ENCODE peak calls at places on chromosomes 6 and 20, in four cellular contexts. One of them, this sample, is unnamed.

GRCh38 chr6:69865126-69865525 is 1.2 kb upstream of the COL19A1 start:
- DNase-seq in psoas muscle: no peak
- DNase-seq in heart right ventricle: no peak
- DNase-seq in CD8-positive, alpha-beta memory T cell: no peak
- DNase-seq in this sample: no peak

GRCh38 chr6:34145161-34146020 is 496 bp downstream of the GRM4 start:
- DNase-seq in heart right ventricle: no peak
- DNase-seq in CD8-positive, alpha-beta memory T cell: peak; percentile 46
- DNase-seq in psoas muscle: peak; percentile 51
- DNase-seq in this sample: no peak

GRCh38 chr6:165001502-165002157 is 307.8 kb downstream of the C6orf118 start:
- DNase-seq in psoas muscle: no peak
- DNase-seq in CD8-positive, alpha-beta memory T cell: no peak
- DNase-seq in heart right ventricle: no peak
- DNase-seq in this sample: no peak

GRCh38 chr20:57802877-57803717 is 93.3 kb upstream of the PMEPA1 start:
- DNase-seq in CD8-positive, alpha-beta memory T cell: no peak
- DNase-seq in heart right ventricle: no peak
- DNase-seq in psoas muscle: no peak
- DNase-seq in this sample: no peak

GRCh38 chr6:56370127-56370540 is 122.8 kb upstream of the COL21A1 start:
- DNase-seq in psoas muscle: peak; percentile 63
- DNase-seq in CD8-positive, alpha-beta memory T cell: no peak
- DNase-seq in heart right ventricle: peak; percentile 72
- DNase-seq in this sample: peak; percentile 62

GRCh38 chr6:152160346-152160745 is 352.9 kb downstream of the ESR1 start:
- DNase-seq in psoas muscle: no peak
- DNase-seq in heart right ventricle: no peak
- DNase-seq in CD8-positive, alpha-beta memory T cell: no peak
- DNase-seq in this sample: no peak

GRCh38 chr20:19903168-19903676 is 113.9 kb upstream of the NAA20 start:
- DNase-seq in heart right ventricle: peak; percentile 47
- DNase-seq in psoas muscle: no peak
- DNase-seq in CD8-positive, alpha-beta memory T cell: no peak
- DNase-seq in this sample: peak; percentile 40

GRCh38 chr20:18284805-18285533 is 3.4 kb upstream of the ZNF133 start:
- DNase-seq in heart right ventricle: no peak
- DNase-seq in psoas muscle: no peak
- DNase-seq in CD8-positive, alpha-beta memory T cell: no peak
- DNase-seq in this sample: no peak

GRCh38 chr6:144220031-144220790 is 64.9 kb upstream of the UTRN start:
- DNase-seq in psoas muscle: no peak
- DNase-seq in CD8-positive, alpha-beta memory T cell: no peak
- DNase-seq in heart right ventricle: no peak
- DNase-seq in this sample: no peak

GRCh38 chr20:36726168-36726567 is 19.7 kb downstream of the NDRG3 start:
- DNase-seq in CD8-positive, alpha-beta memory T cell: no peak
- DNase-seq in psoas muscle: no peak
- DNase-seq in heart right ventricle: no peak
- DNase-seq in this sample: no peak

GRCh38 chr6:157034433-157035230 is 257.5 kb downstream of the ARID1B start:
- DNase-seq in CD8-positive, alpha-beta memory T cell: peak; percentile 40
- DNase-seq in heart right ventricle: no peak
- DNase-seq in psoas muscle: no peak
- DNase-seq in this sample: no peak

GRCh38 chr6:137094411-137095008 is 49.7 kb upstream of the IL20RA start:
- DNase-seq in psoas muscle: peak; percentile 70
- DNase-seq in CD8-positive, alpha-beta memory T cell: peak; percentile 39
- DNase-seq in heart right ventricle: peak; percentile 70
- DNase-seq in this sample: peak; percentile 76

GRCh38 chr6:68915591-68915990 is 280.5 kb downstream of the ADGRB3 start:
- DNase-seq in heart right ventricle: no peak
- DNase-seq in psoas muscle: no peak
- DNase-seq in CD8-positive, alpha-beta memory T cell: no peak
- DNase-seq in this sample: no peak

GRCh38 chr6:93266418-93266817 is 152.9 kb downstream of the EPHA7 start:
- DNase-seq in psoas muscle: no peak
- DNase-seq in heart right ventricle: no peak
- DNase-seq in CD8-positive, alpha-beta memory T cell: no peak
- DNase-seq in this sample: no peak

GRCh38 chr6:145705561-145705960 is 29.8 kb downstream of the EPM2A start:
- DNase-seq in psoas muscle: no peak
- DNase-seq in heart right ventricle: no peak
- DNase-seq in CD8-positive, alpha-beta memory T cell: no peak
- DNase-seq in this sample: no peak

GRCh38 chr6:143505111-143505510 is 6.4 kb downstream of the FUCA2 start:
- DNase-seq in CD8-positive, alpha-beta memory T cell: no peak
- DNase-seq in heart right ventricle: no peak
- DNase-seq in psoas muscle: no peak
- DNase-seq in this sample: no peak

GRCh38 chr6:150289454-150290071 is 79.2 kb upstream of the IYD start:
- DNase-seq in psoas muscle: no peak
- DNase-seq in heart right ventricle: no peak
- DNase-seq in CD8-positive, alpha-beta memory T cell: no peak
- DNase-seq in this sample: no peak

GRCh38 chr6:27865952-27866369 is 46.2 kb downstream of the OR2B2 start:
- DNase-seq in heart right ventricle: no peak
- DNase-seq in CD8-positive, alpha-beta memory T cell: no peak
- DNase-seq in psoas muscle: no peak
- DNase-seq in this sample: peak; percentile 22

GRCh38 chr6:111057074-111057752 is 30.1 kb upstream of the SLC16A10 start:
- DNase-seq in psoas muscle: no peak
- DNase-seq in CD8-positive, alpha-beta memory T cell: peak; percentile 50
- DNase-seq in heart right ventricle: peak; percentile 18
- DNase-seq in this sample: no peak

GRCh38 chr6:139981810-139982550 is 607.5 kb upstream of the CITED2 start:
- DNase-seq in psoas muscle: no peak
- DNase-seq in CD8-positive, alpha-beta memory T cell: no peak
- DNase-seq in heart right ventricle: peak; percentile 40
- DNase-seq in this sample: no peak

GRCh38 chr6:27178001-27178730 is 69.3 kb upstream of the PRSS16 start:
- DNase-seq in psoas muscle: no peak
- DNase-seq in CD8-positive, alpha-beta memory T cell: peak; percentile 74
- DNase-seq in heart right ventricle: peak; percentile 54
- DNase-seq in this sample: peak; percentile 69

GRCh38 chr6:91626935-91627334 is 1040.1 kb upstream of the MAP3K7 start:
- DNase-seq in heart right ventricle: no peak
- DNase-seq in CD8-positive, alpha-beta memory T cell: no peak
- DNase-seq in psoas muscle: no peak
- DNase-seq in this sample: no peak

GRCh38 chr6:26249959-26250805 is 114.8 kb upstream of the BTN3A2 start:
- DNase-seq in heart right ventricle: peak; percentile 29
- DNase-seq in CD8-positive, alpha-beta memory T cell: peak; percentile 79
- DNase-seq in psoas muscle: peak; percentile 57
- DNase-seq in this sample: peak; percentile 78

GRCh38 chr20:49765846-49766541 is 46.6 kb upstream of the SLC9A8 start:
- DNase-seq in heart right ventricle: no peak
- DNase-seq in CD8-positive, alpha-beta memory T cell: no peak
- DNase-seq in psoas muscle: no peak
- DNase-seq in this sample: no peak

GRCh38 chr6:111789593-111789992 is 83.7 kb downstream of the FYN start:
- DNase-seq in psoas muscle: peak; percentile 68
- DNase-seq in CD8-positive, alpha-beta memory T cell: no peak
- DNase-seq in heart right ventricle: peak; percentile 39
- DNase-seq in this sample: peak; percentile 50

GRCh38 chr6:32120573-32121059 is 7.4 kb downstream of the ATF6B start:
- DNase-seq in psoas muscle: no peak
- DNase-seq in heart right ventricle: no peak
- DNase-seq in CD8-positive, alpha-beta memory T cell: no peak
- DNase-seq in this sample: no peak

GRCh38 chr20:1626528-1627192 is 6.9 kb upstream of the SIRPB1 start:
- DNase-seq in heart right ventricle: no peak
- DNase-seq in psoas muscle: no peak
- DNase-seq in CD8-positive, alpha-beta memory T cell: no peak
- DNase-seq in this sample: no peak

GRCh38 chr6:50720623-50721022 is 7.3 kb downstream of the TFAP2D start:
- DNase-seq in CD8-positive, alpha-beta memory T cell: no peak
- DNase-seq in psoas muscle: no peak
- DNase-seq in heart right ventricle: no peak
- DNase-seq in this sample: peak; percentile 34

GRCh38 chr6:50718566-50718965 is 5.2 kb downstream of the TFAP2D start:
- DNase-seq in heart right ventricle: no peak
- DNase-seq in CD8-positive, alpha-beta memory T cell: no peak
- DNase-seq in psoas muscle: no peak
- DNase-seq in this sample: no peak

GRCh38 chr6:50721978-50722377 is 8.7 kb downstream of the TFAP2D start:
- DNase-seq in psoas muscle: no peak
- DNase-seq in heart right ventricle: no peak
- DNase-seq in CD8-positive, alpha-beta memory T cell: no peak
- DNase-seq in this sample: no peak

GRCh38 chr6:50722829-50723562 is 9.7 kb downstream of the TFAP2D start:
- DNase-seq in heart right ventricle: no peak
- DNase-seq in psoas muscle: no peak
- DNase-seq in CD8-positive, alpha-beta memory T cell: no peak
- DNase-seq in this sample: no peak

GRCh38 chr6:50724381-50725124 is 11.2 kb downstream of the TFAP2D start:
- DNase-seq in psoas muscle: no peak
- DNase-seq in CD8-positive, alpha-beta memory T cell: no peak
- DNase-seq in heart right ventricle: no peak
- DNase-seq in this sample: no peak
- H3K4me3 ChIP-seq in psoas muscle: no peak overlapping the region
- H3K4me3 ChIP-seq in CD8-positive, alpha-beta memory T cell: no peak overlapping the region
- H3K4me3 ChIP-seq in heart right ventricle: no peak overlapping the region
- H3K4me3 ChIP-seq in this sample: no peak overlapping the region

GRCh38 chr6:106107043-106107613 is 21.0 kb downstream of the PRDM1 start:
- DNase-seq in heart right ventricle: no peak
- DNase-seq in psoas muscle: no peak
- DNase-seq in CD8-positive, alpha-beta memory T cell: no peak
- DNase-seq in this sample: no peak

GRCh38 chr6:106106276-106107042 is 20.3 kb downstream of the PRDM1 start:
- DNase-seq in psoas muscle: no peak
- DNase-seq in CD8-positive, alpha-beta memory T cell: no peak
- DNase-seq in heart right ventricle: no peak
- DNase-seq in this sample: no peak

GRCh38 chr6:106110167-106110826 is 24.2 kb downstream of the PRDM1 start:
- DNase-seq in heart right ventricle: no peak
- DNase-seq in CD8-positive, alpha-beta memory T cell: no peak
- DNase-seq in psoas muscle: no peak
- DNase-seq in this sample: no peak

GRCh38 chr6:106108129-106108528 is 22.0 kb downstream of the PRDM1 start:
- DNase-seq in psoas muscle: no peak
- DNase-seq in CD8-positive, alpha-beta memory T cell: no peak
- DNase-seq in heart right ventricle: no peak
- DNase-seq in this sample: no peak

DNA sequence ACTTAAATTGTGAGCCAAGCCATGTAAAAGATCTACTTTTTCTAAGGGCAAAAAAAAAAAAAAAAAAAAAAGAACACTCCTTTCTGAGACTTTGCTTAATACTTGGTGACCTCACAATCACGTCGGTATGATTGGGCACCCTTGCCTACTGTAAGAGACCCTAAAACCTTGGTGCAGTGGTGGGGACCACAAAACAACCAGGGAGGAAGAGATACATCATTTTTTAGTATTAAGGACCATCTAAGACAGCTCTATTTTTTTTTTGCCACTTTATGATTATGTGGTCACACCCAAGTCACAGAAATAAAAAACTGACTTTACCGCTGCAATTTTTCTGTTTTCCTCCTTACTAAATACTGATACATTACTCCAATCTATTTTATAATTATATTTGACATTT is 22.9 kb downstream of the PRDM1 start:
- DNase-seq in psoas muscle: no peak
- DNase-seq in heart right ventricle: no peak
- DNase-seq in CD8-positive, alpha-beta memory T cell: no peak
- DNase-seq in this sample: no peak
- H3K4me1 ChIP-seq in psoas muscle: no peaks in the 10 kb centered on the region
- H3K4me1 ChIP-seq in heart right ventricle: no peaks in the 10 kb centered on the region
- H3K4me1 ChIP-seq in CD8-positive, alpha-beta memory T cell: peaks cover 49% of the 10 kb centered on the region
- H3K4me1 ChIP-seq in this sample: no peaks in the 10 kb centered on the region

DNA sequence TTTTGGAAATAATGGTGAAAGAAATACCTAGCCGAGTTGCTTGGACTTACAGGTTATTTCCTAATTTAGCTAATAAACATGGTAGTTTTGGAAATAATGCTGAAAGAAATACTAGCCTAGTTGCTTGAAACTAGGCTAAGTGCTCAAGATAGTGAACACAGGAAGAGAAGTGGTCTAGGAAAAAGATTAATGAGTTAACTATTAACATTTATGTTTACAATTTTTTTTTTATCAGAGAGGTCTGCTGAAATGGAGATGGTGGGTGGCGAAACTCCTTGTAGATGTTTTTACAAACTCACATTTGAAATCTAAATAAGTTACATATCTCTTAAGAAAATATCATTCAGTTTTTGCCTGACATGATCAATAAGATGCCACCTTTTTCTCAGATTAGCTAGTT is 39.2 kb downstream of the MAPK14 start:
- DNase-seq in CD8-positive, alpha-beta memory T cell: no peak
- DNase-seq in psoas muscle: no peak
- DNase-seq in heart right ventricle: no peak
- DNase-seq in this sample: no peak
- H3K36me3 ChIP-seq in CD8-positive, alpha-beta memory T cell: no peaks in the 10 kb centered on the region
- H3K36me3 ChIP-seq in psoas muscle: no peaks in the 10 kb centered on the region
- H3K36me3 ChIP-seq in heart right ventricle: no peaks in the 10 kb centered on the region
- H3K36me3 ChIP-seq in this sample: no peaks in the 10 kb centered on the region

DNA sequence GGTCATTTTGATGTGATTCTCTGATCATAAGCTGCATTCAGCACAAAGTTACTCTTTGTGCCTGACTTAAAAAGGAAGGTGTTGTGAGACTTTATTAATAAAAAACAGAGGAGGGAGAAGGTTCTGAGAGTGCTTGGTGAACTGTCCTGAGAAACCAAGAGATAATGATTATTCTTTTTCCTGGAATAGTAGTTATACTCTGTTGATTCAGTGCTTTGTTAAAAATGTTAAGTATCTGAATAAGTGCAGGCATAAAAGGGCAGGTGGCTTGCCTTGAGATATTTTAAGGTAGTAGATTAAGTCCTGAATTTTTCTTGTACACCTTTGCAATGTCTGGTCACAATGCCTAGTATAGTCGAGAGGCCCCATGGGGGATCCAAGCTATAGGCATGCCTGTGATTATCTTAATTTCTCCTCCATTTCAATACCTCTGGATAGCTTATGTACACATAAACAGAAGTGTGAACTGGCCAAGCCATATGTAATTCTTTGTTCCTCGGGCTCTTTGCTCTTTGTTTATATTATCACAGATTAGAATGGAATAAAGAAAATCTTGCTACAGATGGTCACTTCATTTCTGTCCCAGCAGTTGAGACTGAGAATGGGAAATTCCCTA is 50.0 kb downstream of the SOBP start:
- DNase-seq in CD8-positive, alpha-beta memory T cell: no peak
- DNase-seq in psoas muscle: no peak
- DNase-seq in heart right ventricle: no peak
- DNase-seq in this sample: no peak
- H3K4me3 ChIP-seq in CD8-positive, alpha-beta memory T cell: no peak overlapping the region
- H3K4me3 ChIP-seq in psoas muscle: peak overlapping the region; percentile 28
- H3K4me3 ChIP-seq in heart right ventricle: no peak overlapping the region
- H3K4me3 ChIP-seq in this sample: no peak overlapping the region

GRCh38 chr6:154487367-154488275 is 22.9 kb downstream of the CNKSR3 start:
- DNase-seq in CD8-positive, alpha-beta memory T cell: no peak
- DNase-seq in psoas muscle: no peak
- DNase-seq in heart right ventricle: no peak
- DNase-seq in this sample: peak; percentile 90
- H3K4me1 ChIP-seq in CD8-positive, alpha-beta memory T cell: no peaks in the 10 kb centered on the region
- H3K4me1 ChIP-seq in psoas muscle: no peaks in the 10 kb centered on the region
- H3K4me1 ChIP-seq in heart right ventricle: peaks cover 65% of the 10 kb centered on the region
- H3K4me1 ChIP-seq in this sample: peaks cover 39% of the 10 kb centered on the region